ENCODE peak calls at places on chromosomes 11 and 22, in five cellular contexts. One of them, this sample, is unnamed.

GRCh38 chr11:70233511-70233919 is 30.4 kb downstream of the FADD start:
- DNase-seq in fibroblast of pulmonary artery: peak
- DNase-seq in CD8-positive, alpha-beta T cell: no peak
- DNase-seq in right atrium auricular region: no peak
- DNase-seq in Peyer's patch: no peak
- DNase-seq in this sample: no peak

GRCh38 chr22:25898707-25899365 is 156.8 kb downstream of the MYO18B start:
- DNase-seq in fibroblast of pulmonary artery: no peak
- DNase-seq in right atrium auricular region: no peak
- DNase-seq in Peyer's patch: no peak
- DNase-seq in CD8-positive, alpha-beta T cell: no peak
- DNase-seq in this sample: no peak

GRCh38 chr11:2348986-2349385 is 28.1 kb upstream of the CD81 start:
- DNase-seq in right atrium auricular region: no peak
- DNase-seq in fibroblast of pulmonary artery: peak
- DNase-seq in CD8-positive, alpha-beta T cell: no peak
- DNase-seq in Peyer's patch: no peak
- DNase-seq in this sample: no peak

GRCh38 chr22:23365524-23365923 is 185.2 kb downstream of the BCR start:
- DNase-seq in Peyer's patch: no peak
- DNase-seq in right atrium auricular region: no peak
- DNase-seq in fibroblast of pulmonary artery: no peak
- DNase-seq in CD8-positive, alpha-beta T cell: no peak
- DNase-seq in this sample: no peak

GRCh38 chr11:64449381-64450167 is 90.6 kb downstream of the RPS6KA4 start:
- DNase-seq in right atrium auricular region: no peak
- DNase-seq in fibroblast of pulmonary artery: peak
- DNase-seq in CD8-positive, alpha-beta T cell: peak
- DNase-seq in Peyer's patch: peak
- DNase-seq in this sample: peak

GRCh38 chr11:63552921-63553320 is 10.3 kb downstream of the PLAAT2 start:
- DNase-seq in CD8-positive, alpha-beta T cell: no peak
- DNase-seq in Peyer's patch: no peak
- DNase-seq in fibroblast of pulmonary artery: no peak
- DNase-seq in right atrium auricular region: no peak
- DNase-seq in this sample: no peak

GRCh38 chr11:10379433-10379832 is 74.6 kb downstream of the ADM start:
- DNase-seq in right atrium auricular region: no peak
- DNase-seq in Peyer's patch: no peak
- DNase-seq in fibroblast of pulmonary artery: peak
- DNase-seq in CD8-positive, alpha-beta T cell: no peak
- DNase-seq in this sample: no peak

GRCh38 chr11:95593101-95593500 is 196.5 kb downstream of the FAM76B start:
- DNase-seq in Peyer's patch: no peak
- DNase-seq in fibroblast of pulmonary artery: no peak
- DNase-seq in right atrium auricular region: no peak
- DNase-seq in CD8-positive, alpha-beta T cell: no peak
- DNase-seq in this sample: no peak

GRCh38 chr11:116782728-116783127 is 5.1 kb downstream of the ZPR1 start:
- DNase-seq in CD8-positive, alpha-beta T cell: no peak
- DNase-seq in Peyer's patch: no peak
- DNase-seq in fibroblast of pulmonary artery: peak
- DNase-seq in right atrium auricular region: no peak
- DNase-seq in this sample: no peak

GRCh38 chr11:1448166-1448825 is 38.3 kb downstream of the MOB2 start:
- DNase-seq in right atrium auricular region: no peak
- DNase-seq in fibroblast of pulmonary artery: no peak
- DNase-seq in Peyer's patch: no peak
- DNase-seq in CD8-positive, alpha-beta T cell: no peak
- DNase-seq in this sample: no peak

GRCh38 chr11:58524232-58525036 is 16.5 kb upstream of the OR5B21 start:
- DNase-seq in fibroblast of pulmonary artery: peak
- DNase-seq in right atrium auricular region: peak
- DNase-seq in Peyer's patch: peak
- DNase-seq in CD8-positive, alpha-beta T cell: peak
- DNase-seq in this sample: peak

GRCh38 chr11:62917906-62918502 is 3.2 kb downstream of the CHRM1 start:
- DNase-seq in fibroblast of pulmonary artery: no peak
- DNase-seq in Peyer's patch: no peak
- DNase-seq in CD8-positive, alpha-beta T cell: no peak
- DNase-seq in right atrium auricular region: no peak
- DNase-seq in this sample: no peak

GRCh38 chr11:134764367-134764766 is 352.3 kb upstream of the B3GAT1 start:
- DNase-seq in right atrium auricular region: peak
- DNase-seq in CD8-positive, alpha-beta T cell: no peak
- DNase-seq in fibroblast of pulmonary artery: no peak
- DNase-seq in Peyer's patch: no peak
- DNase-seq in this sample: no peak

GRCh38 chr11:3124821-3125220 is 40.3 kb downstream of the OSBPL5 start:
- DNase-seq in CD8-positive, alpha-beta T cell: no peak
- DNase-seq in Peyer's patch: no peak
- DNase-seq in right atrium auricular region: no peak
- DNase-seq in fibroblast of pulmonary artery: no peak
- DNase-seq in this sample: peak

GRCh38 chr22:44676441-44677298 is 25.3 kb upstream of the PRR5 start:
- DNase-seq in right atrium auricular region: no peak
- DNase-seq in CD8-positive, alpha-beta T cell: no peak
- DNase-seq in fibroblast of pulmonary artery: no peak
- DNase-seq in Peyer's patch: no peak
- DNase-seq in this sample: no peak

DNA sequence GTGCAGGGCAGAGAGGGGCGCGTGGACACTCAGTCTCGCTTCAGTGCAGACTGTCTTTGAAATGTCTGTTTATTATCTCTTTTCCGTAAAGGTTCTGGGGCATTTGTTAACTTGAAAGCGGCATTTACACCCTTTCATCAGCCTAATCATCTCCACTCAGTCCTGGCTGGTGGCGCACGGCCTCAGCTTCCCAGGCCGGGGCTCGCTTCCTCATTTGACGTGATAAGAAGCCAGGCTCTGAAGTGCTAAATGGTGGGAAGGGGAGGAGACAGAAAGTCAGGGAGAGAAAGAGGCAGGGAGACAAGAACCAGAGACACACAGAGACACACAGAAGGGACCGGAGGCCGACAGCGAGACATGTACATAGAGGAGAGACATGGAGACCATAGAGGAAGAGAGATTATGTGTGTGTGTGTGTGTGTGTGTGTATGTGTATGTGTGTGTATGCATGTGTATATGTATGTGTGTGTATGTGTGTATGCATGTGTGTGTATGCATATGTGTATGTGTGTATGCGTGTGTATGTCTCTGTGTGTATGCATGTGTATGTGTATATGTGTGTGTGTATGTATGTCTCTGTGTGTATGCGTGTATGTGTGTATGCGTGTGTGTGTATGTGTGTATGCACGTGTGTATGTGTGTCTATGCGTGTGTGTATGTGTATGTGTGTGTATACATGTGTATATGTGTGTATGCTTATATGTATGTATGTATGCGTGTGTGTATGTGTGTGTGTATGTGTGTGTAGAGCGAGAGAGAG is 101.5 kb downstream of the ST3GAL4 start:
- DNase-seq in CD8-positive, alpha-beta T cell: no peak
- DNase-seq in right atrium auricular region: no peak
- DNase-seq in fibroblast of pulmonary artery: no peak
- DNase-seq in Peyer's patch: no peak
- DNase-seq in this sample: no peak
- H3K4me3 ChIP-seq in CD8-positive, alpha-beta T cell: no peak
- H3K4me3 ChIP-seq in right atrium auricular region: no peak
- H3K4me3 ChIP-seq in fibroblast of pulmonary artery: no peak
- H3K4me3 ChIP-seq in Peyer's patch: no peak
- H3K4me3 ChIP-seq in this sample: no peak

DNA sequence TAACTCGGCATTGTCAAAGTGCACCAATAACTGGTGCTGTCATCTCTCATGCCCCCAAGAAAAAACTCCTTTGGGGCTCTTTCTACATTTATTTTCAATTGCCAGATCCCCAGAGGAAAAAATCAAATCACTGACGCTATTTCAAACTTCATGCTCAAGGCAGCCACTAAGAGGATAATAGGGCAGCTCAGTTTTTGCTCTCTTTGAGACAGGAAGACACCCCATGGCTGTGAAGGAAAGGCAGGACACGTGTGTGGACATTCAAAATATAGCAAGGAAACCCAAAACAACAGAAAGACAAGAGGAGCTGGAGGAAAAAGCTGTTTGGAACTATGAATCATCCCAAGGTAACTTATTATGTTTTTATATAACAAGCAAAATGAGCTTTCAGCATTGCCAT is 83.7 kb downstream of the SERGEF start:
- DNase-seq in Peyer's patch: no peak
- DNase-seq in fibroblast of pulmonary artery: no peak
- DNase-seq in CD8-positive, alpha-beta T cell: no peak
- DNase-seq in right atrium auricular region: no peak
- DNase-seq in this sample: no peak
- TF ChIP-seq CTCF in Peyer's patch: no peak
- TF ChIP-seq CTCF in fibroblast of pulmonary artery: no peak
- TF ChIP-seq CTCF in CD8-positive, alpha-beta T cell: no peak
- TF ChIP-seq CTCF in right atrium auricular region: no peak
- TF ChIP-seq CTCF in this sample: no peak

DNA sequence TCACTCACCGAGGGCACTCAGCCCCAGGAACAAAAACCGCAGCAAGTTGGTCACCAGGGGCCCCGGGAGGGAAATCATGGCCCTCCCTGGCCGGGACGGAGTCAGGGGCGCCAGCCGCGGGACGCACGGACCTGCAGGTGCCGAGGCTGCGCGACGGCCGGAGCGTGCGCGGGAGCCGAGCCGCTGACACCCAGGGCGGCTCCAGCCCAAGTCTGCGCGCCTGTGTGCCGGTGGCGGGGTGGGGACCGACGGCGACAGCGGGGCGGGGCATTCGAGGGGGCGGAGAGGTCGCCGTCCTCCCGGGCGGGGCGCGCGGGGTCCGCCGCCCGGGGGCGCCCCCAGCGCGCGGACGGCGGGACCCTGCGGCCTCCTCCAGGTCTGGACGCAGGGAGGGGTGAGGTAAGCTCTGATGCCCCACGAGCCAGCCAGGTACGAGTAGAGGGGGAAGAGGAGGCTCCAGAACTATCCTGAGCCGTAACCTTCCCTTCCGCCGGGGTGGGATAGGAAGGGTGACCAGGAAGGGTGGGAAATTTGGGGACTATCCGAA is at the start of gene ESAM:
- DNase-seq in CD8-positive, alpha-beta T cell: peak
- DNase-seq in right atrium auricular region: no peak
- DNase-seq in fibroblast of pulmonary artery: no peak
- DNase-seq in Peyer's patch: peak
- DNase-seq in this sample: no peak
- H3K4me3 ChIP-seq in CD8-positive, alpha-beta T cell: peak
- H3K4me3 ChIP-seq in right atrium auricular region: peak
- H3K4me3 ChIP-seq in fibroblast of pulmonary artery: peak
- H3K4me3 ChIP-seq in Peyer's patch: peak
- H3K4me3 ChIP-seq in this sample: peak

GRCh38 chr22:37329239-37330140 is 47.2 kb downstream of the CYTH4 start:
- DNase-seq in right atrium auricular region: no peak
- DNase-seq in Peyer's patch: no peak
- DNase-seq in fibroblast of pulmonary artery: no peak
- DNase-seq in CD8-positive, alpha-beta T cell: no peak
- DNase-seq in this sample: no peak

GRCh38 chr22:37333724-37334460 is 51.6 kb downstream of the CYTH4 start:
- DNase-seq in right atrium auricular region: no peak
- DNase-seq in fibroblast of pulmonary artery: no peak
- DNase-seq in CD8-positive, alpha-beta T cell: no peak
- DNase-seq in Peyer's patch: no peak
- DNase-seq in this sample: no peak

GRCh38 chr22:37331034-37331428 is 48.7 kb downstream of the CYTH4 start:
- DNase-seq in Peyer's patch: no peak
- DNase-seq in fibroblast of pulmonary artery: peak
- DNase-seq in right atrium auricular region: no peak
- DNase-seq in CD8-positive, alpha-beta T cell: no peak
- DNase-seq in this sample: no peak

GRCh38 chr22:37330200-37331033 is 48.1 kb downstream of the CYTH4 start:
- DNase-seq in right atrium auricular region: no peak
- DNase-seq in Peyer's patch: peak
- DNase-seq in CD8-positive, alpha-beta T cell: no peak
- DNase-seq in fibroblast of pulmonary artery: peak
- DNase-seq in this sample: no peak

DNA sequence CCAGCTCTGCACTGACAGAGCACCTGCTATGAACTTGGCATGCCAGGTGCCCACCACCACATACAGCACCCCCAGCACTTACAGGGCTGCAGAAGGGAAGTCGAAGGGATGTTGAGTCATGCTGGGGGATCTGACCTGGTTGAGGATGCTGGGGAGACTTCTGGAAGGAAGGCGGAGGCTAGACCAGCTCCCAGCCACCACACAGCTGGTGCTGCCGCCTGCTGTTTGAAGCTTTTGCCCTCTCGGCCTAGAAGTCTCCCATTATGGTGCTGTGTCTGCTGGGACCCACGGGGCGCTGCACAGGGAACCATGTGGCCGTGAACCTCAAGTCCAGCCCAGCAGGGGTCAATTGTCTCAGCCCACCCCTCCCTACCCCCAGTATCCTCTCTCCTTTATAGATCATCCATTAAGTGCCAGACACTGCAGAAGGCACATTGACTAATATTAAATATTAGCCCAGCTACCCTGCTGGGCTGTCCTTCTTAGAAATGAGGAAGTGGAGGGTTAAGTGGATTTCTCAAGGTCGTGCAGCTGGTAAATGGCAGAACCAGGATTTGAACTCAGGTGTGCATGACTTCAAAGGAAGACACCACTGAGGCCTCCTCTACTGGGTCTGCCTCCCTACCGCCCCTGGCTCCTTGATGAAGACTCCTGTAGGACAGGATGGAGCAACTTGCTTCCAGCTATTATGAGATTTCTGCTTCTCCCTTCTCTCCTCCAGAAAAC is 49.7 kb downstream of the CYTH4 start:
- DNase-seq in fibroblast of pulmonary artery: no peak
- DNase-seq in CD8-positive, alpha-beta T cell: no peak
- DNase-seq in right atrium auricular region: no peak
- DNase-seq in Peyer's patch: no peak
- DNase-seq in this sample: no peak
- TF ChIP-seq CTCF in fibroblast of pulmonary artery: no peak
- TF ChIP-seq CTCF in CD8-positive, alpha-beta T cell: no peak
- TF ChIP-seq CTCF in right atrium auricular region: no peak
- TF ChIP-seq CTCF in Peyer's patch: no peak
- TF ChIP-seq CTCF in this sample: no peak

GRCh38 chr11:113774174-113774503 is 647 bp upstream of the ZW10 start:
- DNase-seq in right atrium auricular region: no peak
- DNase-seq in Peyer's patch: no peak
- DNase-seq in CD8-positive, alpha-beta T cell: no peak
- DNase-seq in fibroblast of pulmonary artery: no peak
- DNase-seq in this sample: no peak
- H3K4me3 ChIP-seq in right atrium auricular region: peak
- H3K4me3 ChIP-seq in Peyer's patch: peak
- H3K4me3 ChIP-seq in CD8-positive, alpha-beta T cell: peak
- H3K4me3 ChIP-seq in fibroblast of pulmonary artery: peak
- H3K4me3 ChIP-seq in this sample: peak

GRCh38 chr11:89437317-89437716 is 53.9 kb downstream of the NOX4 start:
- DNase-seq in fibroblast of pulmonary artery: no peak
- DNase-seq in CD8-positive, alpha-beta T cell: no peak
- DNase-seq in Peyer's patch: no peak
- DNase-seq in right atrium auricular region: no peak
- DNase-seq in this sample: no peak
- TF ChIP-seq CTCF in fibroblast of pulmonary artery: no peak
- TF ChIP-seq CTCF in CD8-positive, alpha-beta T cell: no peak
- TF ChIP-seq CTCF in Peyer's patch: no peak
- TF ChIP-seq CTCF in right atrium auricular region: no peak
- TF ChIP-seq CTCF in this sample: no peak

GRCh38 chr11:19790831-19791552 is 78.4 kb downstream of the NAV2 start:
- DNase-seq in CD8-positive, alpha-beta T cell: no peak
- DNase-seq in right atrium auricular region: no peak
- DNase-seq in Peyer's patch: no peak
- DNase-seq in fibroblast of pulmonary artery: no peak
- DNase-seq in this sample: no peak
- H3K4me3 ChIP-seq in CD8-positive, alpha-beta T cell: no peak
- H3K4me3 ChIP-seq in right atrium auricular region: no peak
- H3K4me3 ChIP-seq in Peyer's patch: no peak
- H3K4me3 ChIP-seq in fibroblast of pulmonary artery: no peak
- H3K4me3 ChIP-seq in this sample: no peak